ENCODE peak calls at places on chromosomes 1 and 21, in five cellular contexts. N is HepG2, A is H1, L is GM12891, T is K562. I is an unnamed sample.

GRCh38 chr1:159826436-159827101 is at the start of gene SLAMF8:
- DNase-seq in T (no peak), L (no peak), N (no peak), A (no peak), I (no peak)

GRCh38 chr21:42641311-42642218 is 11.9 kb upstream of the PDE9A start:
- DNase-seq in L (no peak), T (no peak), A (no peak), N (no peak), I (no peak)

GRCh38 chr1:111417755-111418154 is 9.8 kb downstream of the OVGP1 start:
- DNase-seq in A (no peak), N (peak), T (no peak), L (no peak), I (no peak)

GRCh38 chr1:5731110-5731423 is 261.2 kb downstream of the NPHP4 start:
- DNase-seq in A (no peak), L (no peak), N (no peak), T (no peak), I (no peak)

GRCh38 chr1:87508247-87508646 is 179.6 kb downstream of the LMO4 start:
- DNase-seq in T (no peak), N (no peak), A (no peak), L (no peak), I (no peak)

GRCh38 chr1:31694910-31695300 is 8.9 kb downstream of the COL16A1 start:
- DNase-seq in T (no peak), L (no peak), A (no peak), N (no peak), I (no peak)

GRCh38 chr1:66760506-66760905 is 8.2 kb downstream of the DYNLT5 start:
- DNase-seq in T (no peak), A (no peak), L (no peak), N (no peak), I (no peak)

GRCh38 chr1:240462766-240463410 is 149.1 kb downstream of the GREM2 start:
- DNase-seq in A (no peak), L (no peak), N (no peak), T (no peak), I (no peak)

GRCh38 chr1:223328566-223328965 is 35.4 kb downstream of the SUSD4 start:
- DNase-seq in L (no peak), A (no peak), T (no peak), N (no peak), I (no peak)

GRCh38 chr1:21783679-21784603 is 992 bp upstream of the USP48 start:
- DNase-seq in T (peak), A (peak), N (peak), L (peak), I (no peak)

GRCh38 chr21:35578350-35578782 is 482.0 kb downstream of the SETD4 start:
- DNase-seq in T (no peak), L (no peak), A (no peak), N (no peak), I (no peak)

GRCh38 chr1:109266965-109267364 is 16.0 kb downstream of the PSRC1 start:
- DNase-seq in N (no peak), T (no peak), L (no peak), A (no peak), I (no peak)

GRCh38 chr1:225881081-225882007 is 836 bp downstream of the TMEM63A start:
- DNase-seq in T (peak), A (no peak), L (peak), N (peak), I (peak)

GRCh38 chr1:175317795-175318194 is 125.2 kb upstream of the KIAA0040 start:
- DNase-seq in T (no peak), L (no peak), N (no peak), A (no peak), I (no peak)

GRCh38 chr1:179875606-179876288 is 1.9 kb downstream of the TOR1AIP2 start:
- DNase-seq in L (no peak), A (no peak), N (no peak), T (no peak), I (no peak)

GRCh38 chr1:217471403-217471802 is 159.5 kb downstream of the GPATCH2 start:
- DNase-seq in N (no peak), T (no peak), A (no peak), L (no peak), I (no peak)

GRCh38 chr1:119968601-119969000 is 72.3 kb upstream of the ADAM30 start:
- DNase-seq in A (no peak), T (no peak), L (no peak), N (no peak), I (no peak)

GRCh38 chr1:201718346-201719202 is 110.4 kb upstream of the IPO9 start:
- DNase-seq in L (no peak), A (no peak), T (peak), N (no peak), I (no peak)

GRCh38 chr1:6330410-6330827 is 63.1 kb downstream of the ACOT7 start:
- DNase-seq in T (no peak), N (no peak), A (no peak), L (no peak), I (no peak)

GRCh38 chr1:89894210-89894668 is 73.4 kb downstream of the LRRC8D start:
- DNase-seq in T (no peak), A (no peak), N (no peak), L (no peak), I (no peak)
- TF ChIP-seq POLR2A in T (no peak), A (no peak), N (no peak), L (no peak), I (no peak)

DNA sequence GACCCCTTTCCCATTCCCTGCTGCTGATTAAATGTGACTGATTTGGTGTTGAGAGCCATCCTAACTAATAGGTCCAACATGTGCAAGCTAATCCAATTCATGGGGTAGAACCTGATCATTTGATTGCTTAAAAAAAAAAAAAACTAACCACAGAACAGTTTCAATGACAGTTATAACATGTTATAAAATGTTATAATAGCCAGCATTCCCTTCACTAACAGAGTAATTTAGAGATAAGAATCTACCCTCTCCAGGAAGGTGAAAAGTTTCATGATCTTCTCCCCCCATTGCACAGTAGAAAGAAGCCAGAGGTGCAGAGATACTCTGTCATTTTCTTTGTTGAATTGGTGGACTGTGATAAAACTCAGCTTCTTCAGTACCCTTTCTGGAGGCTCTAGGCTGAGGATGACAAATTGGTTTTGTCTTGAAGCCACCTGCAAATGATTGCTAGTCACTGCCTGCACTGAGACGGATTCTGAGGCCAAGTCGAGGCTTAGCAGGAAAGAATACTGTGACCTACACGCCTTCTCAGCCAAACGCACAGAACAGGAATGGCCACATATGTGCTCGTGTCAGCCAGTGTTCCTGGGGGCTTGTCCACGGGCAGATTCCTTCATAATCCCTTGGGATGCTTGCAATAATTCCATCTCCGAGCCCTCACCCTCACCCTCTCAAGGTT is 215.7 kb upstream of the IRF2BP2 start:
- DNase-seq in N (no peak), A (no peak), L (no peak), T (no peak), I (no peak)
- TF ChIP-seq TAF1 in N (no peak), A (no peak), L (no peak), T (no peak), I (no peak)

DNA sequence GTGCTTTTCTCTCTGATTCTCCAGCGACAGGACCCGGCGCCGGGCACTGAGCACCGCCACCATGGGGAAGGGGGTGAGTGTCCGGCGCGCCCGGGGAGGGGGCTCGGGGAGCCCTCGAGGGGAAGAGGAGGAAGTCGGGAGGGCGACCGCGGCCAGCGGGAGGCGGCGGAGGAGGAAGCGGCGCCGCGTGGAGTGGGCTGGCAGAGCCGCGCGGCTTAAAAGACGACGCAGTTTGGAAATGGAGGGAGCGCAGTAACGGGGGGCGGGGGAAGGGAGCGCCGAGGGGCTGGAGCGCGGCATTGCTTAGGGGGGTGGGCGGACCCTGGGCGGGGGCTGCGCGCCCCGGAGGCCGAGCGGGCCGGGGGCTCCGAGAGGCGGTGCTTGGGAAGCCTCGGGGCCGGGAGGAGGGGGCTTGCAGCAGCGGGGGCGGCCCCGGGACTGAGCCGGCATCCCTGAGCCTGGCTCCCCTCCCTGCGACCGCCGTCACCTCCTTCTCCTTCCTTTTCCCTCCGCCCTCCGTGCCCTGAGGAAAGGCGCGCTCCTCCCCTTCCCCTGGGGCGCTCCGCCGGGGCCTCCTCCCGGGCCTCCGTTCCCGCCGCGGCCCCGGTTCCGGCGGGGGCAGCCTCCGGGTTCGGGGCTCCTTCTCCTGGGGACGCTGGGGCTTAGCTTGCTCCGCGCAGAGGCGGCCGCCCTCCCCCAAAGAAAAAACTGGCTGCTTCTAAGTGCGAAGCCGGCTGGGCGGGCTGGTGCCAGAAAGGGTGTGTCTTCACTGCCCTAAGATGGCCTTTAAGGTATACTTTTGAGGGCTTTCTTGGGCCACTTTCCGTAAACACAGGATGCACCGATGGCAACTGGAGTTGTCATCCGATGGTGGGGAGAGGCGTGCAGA is 651 bp downstream of the ATP1A1 start:
- DNase-seq in A (peak), T (peak), L (no peak), N (no peak), I (peak)
- TF ChIP-seq POLR2A in A (peak), T (no peak), L (peak), N (no peak), I (no peak)

DNA sequence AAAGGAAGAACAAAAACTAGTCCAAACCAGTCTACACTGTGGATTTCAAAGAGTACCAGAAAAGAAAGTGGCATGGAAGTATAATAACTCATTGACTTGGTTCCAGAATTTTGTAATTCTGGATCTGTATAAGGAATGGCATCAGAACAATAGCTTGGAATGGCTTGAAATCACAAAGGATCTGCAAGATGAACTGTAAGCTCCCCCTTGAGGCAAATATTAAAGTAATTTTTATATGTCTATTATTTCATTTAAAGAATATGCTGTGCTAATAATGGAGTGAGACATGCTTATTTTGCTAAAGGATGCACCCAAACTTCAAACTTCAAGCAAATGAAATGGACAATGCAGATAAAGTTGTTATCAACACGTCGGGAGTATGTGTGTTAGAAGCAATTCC is 21.3 kb downstream of the CHODL start:
- DNase-seq in L (no peak), T (no peak), A (no peak), N (no peak), I (no peak)
- TF ChIP-seq TAF1 in L (no peak), T (no peak), A (no peak), N (no peak), I (no peak)

DNA sequence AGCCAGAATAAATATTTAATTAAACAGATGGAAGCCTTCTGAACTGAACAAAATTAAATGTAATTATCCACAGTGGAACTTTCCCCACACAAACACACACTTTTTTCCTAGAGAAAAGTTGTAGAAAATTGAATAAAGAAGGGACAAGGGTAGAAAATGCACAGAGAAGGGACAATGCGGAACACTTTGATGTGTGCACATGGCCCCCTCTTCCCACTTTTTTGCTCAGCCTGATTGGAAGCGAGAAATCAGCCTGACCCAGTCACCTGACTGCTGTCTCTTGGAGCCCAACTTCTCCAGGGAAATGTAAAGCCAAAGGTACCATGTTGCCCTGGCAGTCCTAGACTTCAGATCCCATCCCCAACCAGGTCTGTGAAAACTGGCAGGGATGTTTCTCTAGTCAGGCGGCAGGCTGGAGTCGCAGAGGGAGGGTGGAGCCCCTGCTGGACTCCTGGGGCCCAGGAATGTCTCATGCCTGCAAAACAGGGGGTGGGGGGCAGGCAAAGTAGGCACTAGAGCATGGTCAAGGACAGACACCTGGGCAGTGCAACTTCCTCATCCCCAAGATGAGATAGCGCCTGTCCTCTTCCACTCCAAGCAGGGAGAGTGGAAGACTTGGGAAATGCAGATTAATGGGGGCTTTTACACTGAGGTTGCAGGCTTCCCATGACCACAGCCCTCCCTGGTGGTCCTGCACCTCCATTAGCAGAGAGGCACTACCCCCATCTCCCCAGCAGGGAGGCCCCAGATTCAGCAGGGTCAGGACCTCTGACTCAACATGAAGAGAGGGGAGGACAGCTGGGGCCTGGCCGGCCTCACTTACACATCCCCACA is 2.8 kb downstream of the CERS2 start:
- DNase-seq in A (peak), L (no peak), N (peak), T (peak), I (no peak)
- TF ChIP-seq POLR2A in A (peak), L (no peak), N (peak), T (no peak), I (no peak)

GRCh38 chr1:236002572-236002971 is 62.3 kb downstream of the NID1 start:
- DNase-seq in N (no peak), L (no peak), T (no peak), A (no peak), I (no peak)
- TF ChIP-seq TAF1 in N (no peak), L (no peak), T (no peak), A (no peak), I (no peak)

GRCh38 chr1:82013702-82014101 is 213.0 kb downstream of the ADGRL2 start:
- DNase-seq in A (no peak), L (no peak), T (no peak), N (no peak), I (no peak)
- TF ChIP-seq POLR2A in A (no peak), L (no peak), T (no peak), N (no peak), I (no peak)

GRCh38 chr21:18253252-18253651 is 8.6 kb downstream of the CHODL start:
- DNase-seq in N (no peak), L (no peak), T (no peak), A (no peak), I (no peak)
- TF ChIP-seq TAF1 in N (no peak), L (no peak), T (no peak), A (no peak), I (no peak)

GRCh38 chr1:59556802-59557548 is 257.8 kb upstream of the HOOK1 start:
- DNase-seq in T (no peak), L (no peak), A (no peak), N (peak), I (no peak)

GRCh38 chr1:59553381-59553780 is 256.5 kb downstream of the FGGY start:
- DNase-seq in T (no peak), L (no peak), A (no peak), N (no peak), I (no peak)

GRCh38 chr1:59554011-59554673 is 257.2 kb downstream of the FGGY start:
- DNase-seq in L (no peak), T (no peak), A (no peak), N (no peak), I (no peak)

GRCh38 chr1:59552001-59552400 is 255.1 kb downstream of the FGGY start:
- DNase-seq in L (no peak), A (no peak), N (no peak), T (no peak), I (no peak)

DNA sequence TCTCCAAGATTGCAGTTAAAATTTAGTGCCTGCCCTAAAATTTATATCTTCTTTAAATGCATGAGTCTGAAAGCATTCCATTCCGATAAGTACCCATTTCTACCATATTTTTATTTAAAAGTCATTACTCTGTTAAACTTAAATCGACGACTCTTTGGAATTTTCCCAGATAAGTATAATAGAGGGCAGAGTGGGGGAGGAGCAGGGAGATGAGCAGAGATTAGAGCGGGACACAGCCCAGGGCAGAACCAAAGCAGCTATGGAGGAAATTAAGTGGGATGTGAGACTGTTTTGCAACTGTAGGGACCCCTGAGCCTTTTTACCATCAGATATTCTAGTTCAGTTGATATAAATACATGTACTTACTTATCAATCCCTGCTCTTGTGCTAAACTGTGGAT is 257.9 kb downstream of the FGGY start:
- DNase-seq in N (no peak), L (no peak), A (no peak), T (no peak), I (no peak)
- TF ChIP-seq POLR2A in N (no peak), L (no peak), A (no peak), T (no peak), I (no peak)

GRCh38 chr1:114328505-114328904 is 174.8 kb upstream of the SYT6 start:
- DNase-seq in T (no peak), A (no peak), N (no peak), L (no peak), I (no peak)

GRCh38 chr1:114334297-114334696 is 176.7 kb downstream of the TRIM33 start:
- DNase-seq in N (no peak), T (no peak), A (no peak), L (no peak), I (no peak)

GRCh38 chr1:114333670-114334069 is 177.3 kb downstream of the TRIM33 start:
- DNase-seq in T (no peak), N (no peak), L (no peak), A (no peak), I (no peak)

GRCh38 chr1:114331936-114332335 is 178.3 kb upstream of the SYT6 start:
- DNase-seq in A (no peak), N (no peak), T (no peak), L (no peak), I (no peak)

DNA sequence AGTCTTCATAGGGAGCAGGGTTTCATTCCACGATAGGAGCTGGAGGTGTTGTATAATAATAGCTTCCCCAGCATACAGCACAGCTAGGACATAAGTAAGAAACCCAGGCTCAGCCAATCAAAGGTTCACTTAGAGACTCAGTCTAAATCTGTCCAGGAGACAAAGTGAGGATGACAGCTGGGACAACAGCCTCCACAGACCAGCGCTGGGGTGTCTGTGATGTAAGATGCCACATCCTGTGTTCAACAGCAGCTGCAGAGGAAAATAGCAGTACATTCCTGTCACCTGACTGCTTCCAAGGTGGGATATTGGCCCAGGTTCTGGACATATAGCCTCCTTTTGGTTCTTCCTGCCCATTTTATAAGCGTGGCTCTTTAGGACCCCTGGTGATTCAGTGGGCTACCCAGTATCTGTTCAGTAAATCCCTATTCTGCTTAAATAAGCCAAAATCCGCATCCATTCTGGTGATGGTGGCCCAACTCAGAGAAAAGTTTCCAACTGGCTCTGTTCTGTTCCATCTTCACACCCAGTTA is 176.8 kb upstream of the SYT6 start:
- DNase-seq in N (no peak), T (no peak), A (no peak), L (no peak), I (no peak)
- TF ChIP-seq TAF1 in N (no peak), T (no peak), A (no peak), L (no peak), I (no peak)

I was measured in GM12892.